ENCODE peak calls at places on chromosomes 16 and 17, in four cellular contexts. U, T, I and W are unnamed samples.

GRCh38 chr17:75614006-75614405 is 19.2 kb upstream of the SMIM5 start:
- DNase-seq in I (peak), T (no peak), U (no peak), W (no peak)

GRCh38 chr17:633133-633532 is 81.5 kb downstream of the VPS53 start:
- DNase-seq in T (no peak), U (no peak), I (no peak), W (peak)

GRCh38 chr16:78072275-78072674 is 27.2 kb upstream of the WWOX start:
- DNase-seq in I (no peak), T (no peak), U (no peak), W (no peak)

GRCh38 chr17:81346090-81346907 is 49.0 kb upstream of the BAHCC1 start:
- DNase-seq in U (peak), T (peak), I (peak), W (peak)

GRCh38 chr16:69311533-69312388 is 611 bp downstream of the VPS4A start:
- DNase-seq in T (peak), I (peak), U (peak), W (peak)

GRCh38 chr17:48619821-48620496 is 4.9 kb upstream of the HOXB8 start:
- DNase-seq in T (no peak), U (no peak), I (no peak), W (no peak)

GRCh38 chr16:11619327-11619851 is 32.7 kb upstream of the LITAF start:
- DNase-seq in U (no peak), I (no peak), T (peak), W (no peak)

GRCh38 chr16:11379420-11379819 is 34.2 kb downstream of the RMI2 start:
- DNase-seq in T (no peak), U (no peak), I (no peak), W (peak)

GRCh38 chr17:559699-560378 is 154.8 kb downstream of the VPS53 start:
- DNase-seq in I (peak), U (no peak), T (no peak), W (peak)

GRCh38 chr17:12648498-12648897 is 17.2 kb upstream of the MYOCD start:
- DNase-seq in U (no peak), I (no peak), T (no peak), W (no peak)

GRCh38 chr17:31318298-31319190 is 2.9 kb downstream of the EVI2A start:
- DNase-seq in I (peak), U (peak), T (peak), W (no peak)

GRCh38 chr17:35214631-35215273 is 20.6 kb upstream of the SLC35G3 start:
- DNase-seq in T (peak), U (peak), I (no peak), W (no peak)

GRCh38 chr17:17129466-17129865 is 76.7 kb downstream of the PLD6 start:
- DNase-seq in I (no peak), U (no peak), T (no peak), W (no peak)

GRCh38 chr17:29291163-29291752 is 2.7 kb downstream of the NUFIP2 start:
- DNase-seq in U (no peak), T (peak), I (peak), W (peak)

GRCh38 chr17:16466407-16466806 is 25.6 kb downstream of the LRRC75A start:
- DNase-seq in T (no peak), I (no peak), U (no peak), W (no peak)

GRCh38 chr17:78168906-78169793 is 769 bp downstream of the SYNGR2 start:
- DNase-seq in I (peak), T (peak), U (peak), W (peak)

GRCh38 chr17:41870627-41871026 is 5.4 kb upstream of the KLHL11 start:
- DNase-seq in I (no peak), U (no peak), T (no peak), W (no peak)

GRCh38 chr16:84820305-84820684 is 510 bp downstream of the CRISPLD2 start:
- DNase-seq in T (no peak), I (peak), U (no peak), W (peak)

GRCh38 chr17:45279898-45280297 is 18.0 kb upstream of the SPATA32 start:
- DNase-seq in T (no peak), I (no peak), U (no peak), W (no peak)

GRCh38 chr17:31517524-31517923 is 126.0 kb downstream of the RAB11FIP4 start:
- DNase-seq in U (no peak), I (no peak), T (no peak), W (no peak)

GRCh38 chr17:4635823-4636375 is 5.6 kb downstream of the ALOX15 start:
- DNase-seq in I (no peak), T (no peak), U (no peak), W (no peak)

GRCh38 chr16:56102159-56102798 is 89.0 kb upstream of the GNAO1 start:
- DNase-seq in I (peak), T (no peak), U (no peak), W (peak)

GRCh38 chr17:66748578-66748977 is 86.3 kb upstream of the CACNG5 start:
- DNase-seq in T (no peak), U (no peak), I (no peak), W (no peak)

GRCh38 chr17:76935331-76935730 is 67.1 kb downstream of the MGAT5B start:
- DNase-seq in I (no peak), U (no peak), T (no peak), W (peak)

GRCh38 chr17:13757871-13758270 is 156.1 kb upstream of the HS3ST3A1 start:
- DNase-seq in I (no peak), T (no peak), U (no peak), W (no peak)

GRCh38 chr17:55166506-55166905 is 98.3 kb upstream of the HLF start:
- DNase-seq in T (no peak), U (no peak), I (no peak), W (no peak)

GRCh38 chr16:252366-253337 is 18.0 kb downstream of the FAM234A start:
- DNase-seq in T (no peak), I (no peak), U (no peak), W (no peak)